ENCODE peak calls at places on chromosomes 4 and X, in four cellular contexts. G is lower lobe of right lung; B is CD4-positive, alpha-beta T cell; E is GM23338. R is an unnamed sample. For H3K27me3, the result is how much of the 10 kb centered on the place peaks cover.

GRCh38 chr4:87088188-87088587 is 132.2 kb downstream of the KLHL8 start:
- DNase-seq in G (no peak), B (no peak), E (no peak), R (no peak)

GRCh38 chr4:78691971-78692814 is 84.0 kb upstream of the BMP2K start:
- DNase-seq in G (no peak), B (no peak), E (no peak), R (peak)

GRCh38 chr4:47926667-47927258 is 12.4 kb upstream of the NFXL1 start:
- DNase-seq in G (no peak), B (peak), E (peak), R (peak)

GRCh38 chr4:15100380-15100779 is 98.1 kb downstream of the CPEB2 start:
- DNase-seq in G (no peak), B (no peak), E (no peak), R (no peak)

GRCh38 chrX:77945910-77946309 is 23.5 kb downstream of the PGAM4 start:
- DNase-seq in G (peak), B (no peak), E (no peak), R (no peak)

GRCh38 chrX:48833531-48834138 is 1.8 kb downstream of the PCSK1N start:
- DNase-seq in G (no peak), B (no peak), E (no peak), R (no peak)

GRCh38 chr4:141013899-141014298 is 119.4 kb downstream of the RNF150 start:
- DNase-seq in G (no peak), B (no peak), E (no peak), R (no peak)

GRCh38 chrX:2711441-2711840 is 20.3 kb downstream of the CD99 start:
- DNase-seq in G (no peak), B (no peak), E (no peak), R (no peak)

GRCh38 chr4:123110685-123111084 is 188.3 kb upstream of the NUDT6 start:
- DNase-seq in G (no peak), B (no peak), E (no peak), R (peak)

GRCh38 chr4:164847967-164848649 is 28.9 kb upstream of the APELA start:
- DNase-seq in G (no peak), B (no peak), E (no peak), R (no peak)

GRCh38 chr4:7759221-7759620 is 180.4 kb downstream of the AFAP1 start:
- DNase-seq in G (peak), B (peak), E (no peak), R (no peak)

GRCh38 chr4:145735330-145735638 is 55.3 kb downstream of the C4orf51 start:
- DNase-seq in G (no peak), B (no peak), E (peak), R (peak)

GRCh38 chr4:154004859-154005520 is 216.1 kb upstream of the SFRP2 start:
- DNase-seq in G (no peak), B (no peak), E (no peak), R (peak)

GRCh38 chr4:117965608-117966007 is 68.7 kb upstream of the NDST3 start:
- DNase-seq in G (no peak), B (no peak), E (no peak), R (no peak)

GRCh38 chr4:158781963-158782362 is 13.1 kb downstream of the FNIP2 start:
- DNase-seq in G (no peak), B (no peak), E (no peak), R (no peak)

GRCh38 chr4:148026022-148026421 is 294.1 kb downstream of the ARHGAP10 start:
- DNase-seq in G (no peak), B (no peak), E (no peak), R (peak)

GRCh38 chrX:65696613-65697012 is 29.2 kb downstream of the MSN start:
- DNase-seq in G (no peak), B (no peak), E (no peak), R (no peak)

GRCh38 chrX:125202486-125203378 is 116.9 kb upstream of the TEX13C start:
- DNase-seq in G (no peak), B (no peak), E (peak), R (no peak)

GRCh38 chrX:63932006-63932405 is 147.0 kb upstream of the ARHGEF9 start:
- DNase-seq in G (no peak), B (no peak), E (no peak), R (peak)

GRCh38 chr4:153488006-153488718 is 22.0 kb downstream of the TMEM131L start:
- DNase-seq in G (no peak), B (peak), E (no peak), R (no peak)

GRCh38 chr4:100288167-100288566 is 97.9 kb upstream of the DDIT4L start:
- DNase-seq in G (no peak), B (no peak), E (no peak), R (peak)

GRCh38 chrX:2504706-2505332 is 4.0 kb upstream of the DHRSX start:
- DNase-seq in G (no peak), B (no peak), E (no peak), R (no peak)

GRCh38 chr4:186981161-186981560 is 257.5 kb upstream of the FAT1 start:
- DNase-seq in G (no peak), B (no peak), E (no peak), R (no peak)

GRCh38 chr4:13980317-13980716 is 352.8 kb upstream of the BOD1L1 start:
- DNase-seq in G (no peak), B (no peak), E (no peak), R (peak)

GRCh38 chrX:154074199-154074598 is 23.3 kb downstream of the MECP2 start:
- DNase-seq in G (no peak), B (no peak), E (peak), R (peak)

GRCh38 chr4:173519130-173520101 is 10.6 kb downstream of the HAND2 start:
- DNase-seq in G (no peak), B (no peak), E (peak), R (peak)

GRCh38 chr4:44760142-44760898 is 34.0 kb upstream of the GNPDA2 start:
- DNase-seq in G (no peak), B (no peak), E (peak), R (peak)

GRCh38 chrX:112645774-112646173 is 34.0 kb downstream of the LHFPL1 start:
- DNase-seq in G (no peak), B (no peak), E (no peak), R (no peak)

GRCh38 chrX:72683631-72684030 is 30.5 kb downstream of the PHKA1 start:
- DNase-seq in G (no peak), B (no peak), E (no peak), R (no peak)

GRCh38 chr4:53141308-53141707 is 224.6 kb downstream of the SCFD2 start:
- DNase-seq in G (no peak), B (no peak), E (no peak), R (peak)

GRCh38 chrX:35919536-35920309 is at the start of gene CFAP47:
- DNase-seq in G (peak), B (no peak), E (peak), R (no peak)

GRCh38 chr4:135177323-135177722 is 975.7 kb upstream of the PABPC4L start:
- DNase-seq in G (no peak), B (no peak), E (peak), R (no peak)

GRCh38 chrX:115040417-115040816 is 23.0 kb upstream of the IL13RA2 start:
- DNase-seq in G (no peak), B (no peak), E (peak), R (no peak)

GRCh38 chr4:165768281-165768680 is 104.8 kb upstream of the TLL1 start:
- DNase-seq in G (no peak), B (no peak), E (no peak), R (no peak)

GRCh38 chrX:122622800-122623199 is 561.3 kb upstream of the GRIA3 start:
- DNase-seq in G (no peak), B (no peak), E (no peak), R (no peak)

GRCh38 chrX:150225756-150226155 is 137.4 kb upstream of the MAMLD1 start:
- DNase-seq in G (no peak), B (no peak), E (peak), R (no peak)

GRCh38 chrX:74220277-74220676 is 83.7 kb upstream of the ZCCHC13 start:
- DNase-seq in G (no peak), B (no peak), E (no peak), R (no peak)

GRCh38 chrX:74218895-74219294 is 85.1 kb upstream of the ZCCHC13 start:
- DNase-seq in G (no peak), B (no peak), E (no peak), R (no peak)
- H3K27me3 ChIP-seq in G (under half), B (under half), E (under half), R (under half)

GRCh38 chr4:3866813-3867129 is 100.6 kb downstream of the ADRA2C start:
- DNase-seq in G (peak), B (no peak), E (no peak), R (no peak)
- H3K27me3 ChIP-seq in G (under half), B (under half), E (under half), R (under half)

DNA sequence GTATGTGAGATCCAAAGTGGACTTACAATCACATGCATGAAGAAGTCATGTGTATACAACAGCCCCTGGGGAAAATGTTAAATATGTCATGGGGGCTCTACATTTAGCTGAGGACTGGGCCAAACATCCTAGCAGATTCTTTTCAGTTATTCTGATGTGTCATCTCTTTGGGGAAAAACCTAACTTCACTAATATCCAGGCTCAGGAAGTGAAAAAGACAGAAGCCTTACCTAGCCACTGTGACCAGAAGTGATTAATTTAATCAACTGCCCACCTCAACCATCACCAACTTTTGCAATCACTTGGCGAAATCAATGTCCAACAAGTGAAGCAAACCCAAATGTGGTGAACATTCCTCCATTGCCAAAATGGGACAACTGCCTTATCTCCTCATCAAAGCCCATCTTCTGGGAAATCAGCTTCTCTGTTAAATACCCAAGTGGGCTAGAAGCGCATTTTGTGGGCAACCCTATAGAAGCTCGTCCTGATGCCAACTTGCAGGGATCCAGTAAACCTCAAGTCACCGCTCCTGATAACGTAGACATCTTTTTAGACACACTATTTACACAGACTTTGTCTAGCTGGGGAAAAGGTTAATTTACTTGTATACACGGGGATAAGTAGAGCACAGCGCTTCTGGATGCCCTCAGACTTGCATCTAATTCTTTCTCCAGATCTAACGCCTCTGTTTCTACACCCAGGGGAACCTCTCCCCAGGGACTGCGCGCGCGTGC is 1.4 kb upstream of the HHIP start:
- DNase-seq in G (no peak), B (no peak), E (no peak), R (no peak)
- H3K27me3 ChIP-seq in G (under half), B (under half), E (half or more), R (under half)

GRCh38 chr4:142523111-142523510 is 323.0 kb downstream of the INPP4B start:
- DNase-seq in G (no peak), B (no peak), E (no peak), R (no peak)

GRCh38 chr4:142530724-142531123 is 315.4 kb downstream of the INPP4B start:
- DNase-seq in G (no peak), B (no peak), E (peak), R (no peak)

GRCh38 chr4:142532054-142532453 is 314.0 kb downstream of the INPP4B start:
- DNase-seq in G (no peak), B (no peak), E (peak), R (no peak)

DNA sequence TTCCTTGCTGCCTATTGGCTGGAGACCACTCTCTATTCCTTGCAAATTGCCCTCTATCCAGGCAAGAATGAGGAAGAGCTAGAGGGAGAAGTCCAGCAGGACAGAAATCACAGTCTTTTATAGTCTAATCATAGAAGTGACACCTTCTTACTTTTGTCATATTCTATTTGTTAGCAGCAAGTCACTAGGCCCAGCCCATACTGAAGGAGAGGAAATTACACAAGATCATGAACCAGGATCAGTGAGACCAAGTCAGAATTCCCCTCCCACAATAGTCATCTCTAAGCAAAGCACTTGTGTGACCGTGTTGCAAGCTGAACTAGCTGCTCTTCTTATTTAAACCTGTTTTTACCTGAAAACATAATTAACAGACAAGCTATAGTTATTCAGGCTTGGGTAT is 317.7 kb downstream of the INPP4B start:
- DNase-seq in G (no peak), B (no peak), E (no peak), R (peak)
- H3K27me3 ChIP-seq in G (under half), B (under half), E (under half), R (under half)

DNA sequence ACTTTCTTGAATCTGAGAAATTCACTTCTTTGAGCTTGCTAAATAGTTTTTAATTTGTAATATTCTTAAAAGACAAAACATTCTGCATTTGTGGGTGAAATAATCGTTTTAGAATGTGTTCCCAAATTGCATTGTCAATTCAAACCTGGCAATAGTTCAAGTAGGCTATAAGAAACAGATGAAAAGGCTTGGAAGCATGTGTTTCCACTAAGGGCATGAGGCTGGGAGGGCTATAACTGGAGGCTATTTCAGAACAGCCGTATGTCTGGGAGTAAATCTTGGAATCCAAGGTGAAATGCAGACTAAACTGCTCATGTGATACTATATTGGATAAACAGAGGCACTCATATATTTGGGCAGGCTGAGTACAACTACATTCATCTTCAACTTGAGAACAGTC is 117.5 kb upstream of the GRPR start:
- DNase-seq in G (no peak), B (no peak), E (no peak), R (peak)
- H3K27me3 ChIP-seq in G (under half), B (under half), E (under half), R (under half)

DNA sequence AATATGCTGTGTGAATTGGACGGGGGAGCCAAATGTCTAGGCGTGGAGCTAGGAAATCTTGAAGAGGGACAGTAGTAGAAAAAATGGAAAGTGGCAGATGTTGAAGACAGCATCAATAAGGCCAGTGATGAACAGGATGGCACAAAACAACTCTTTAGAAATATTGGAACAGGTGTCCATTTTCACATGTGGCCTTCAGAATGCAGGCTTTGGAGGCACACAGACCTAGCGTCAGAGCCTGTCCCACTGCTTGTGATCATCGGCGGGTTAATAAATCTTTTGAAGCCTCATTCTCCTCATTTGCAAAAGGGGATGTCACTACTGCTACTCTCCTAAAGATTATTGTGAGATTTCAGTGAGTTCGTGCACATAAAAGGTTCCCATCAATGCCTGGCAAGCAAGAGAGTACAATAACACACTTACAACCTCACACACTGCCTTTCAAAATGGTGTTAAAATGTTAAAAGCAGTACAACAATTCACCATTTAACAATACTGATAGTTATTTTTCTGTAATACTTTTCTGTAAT is 2.4 kb downstream of the PDLIM3 start:
- DNase-seq in G (no peak), B (no peak), E (no peak), R (no peak)
- H3K27me3 ChIP-seq in G (under half), B (half or more), E (under half), R (under half)

DNA sequence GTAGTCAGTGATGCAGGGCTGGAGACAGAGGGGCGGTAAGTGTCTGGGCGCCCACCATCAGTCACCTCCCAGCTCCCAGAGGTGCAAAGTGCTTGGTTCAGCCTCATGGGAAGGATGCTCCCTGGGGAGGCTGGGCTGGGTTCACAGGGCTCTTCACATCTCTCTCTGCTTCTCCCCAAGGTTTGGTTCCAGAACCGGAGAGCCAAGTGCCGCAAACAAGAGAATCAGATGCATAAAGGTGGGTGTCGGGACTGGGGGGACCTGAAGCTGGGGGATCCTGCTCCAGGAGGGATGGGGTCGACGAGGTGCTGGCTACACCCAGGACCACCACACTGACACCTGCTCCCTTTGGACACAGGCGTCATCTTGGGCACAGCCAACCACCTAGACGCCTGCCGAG is 10.1 kb downstream of the SHOX start:
- DNase-seq in G (no peak), B (no peak), E (no peak), R (no peak)
- H3K27me3 ChIP-seq in G (half or more), B (under half), E (half or more), R (under half)

GRCh38 chrX:17774053-17774452 is 36.8 kb downstream of the SCML1 start:
- DNase-seq in G (no peak), B (no peak), E (no peak), R (no peak)
- H3K27me3 ChIP-seq in G (under half), B (under half), E (under half), R (under half)

R was measured in GM23248.